ENCODE peak calls at places on chromosomes 3 and 15, in five cellular contexts. B, N, L, W and C are unnamed samples.

GRCh38 chr15:91515188-91515754 is 338.2 kb upstream of the SLCO3A1 start:
- DNase-seq in N (peak), W (no peak), L (no peak), B (peak), C (no peak)

GRCh38 chr3:152322756-152323155 is 54.0 kb downstream of the MBNL1 start:
- DNase-seq in L (no peak), N (no peak), B (peak), W (no peak), C (no peak)

GRCh38 chr3:64266065-64266874 is 41.0 kb upstream of the PRICKLE2 start:
- DNase-seq in W (no peak), B (no peak), N (peak), L (peak), C (no peak)

GRCh38 chr15:97909291-97909891 is 51.1 kb upstream of the ARRDC4 start:
- DNase-seq in L (peak), N (peak), B (peak), W (peak), C (no peak)

GRCh38 chr3:122754867-122755835 is 38.5 kb downstream of the HSPBAP1 start:
- DNase-seq in B (peak), W (peak), N (no peak), L (no peak), C (no peak)

GRCh38 chr3:169836942-169837275 is 24.2 kb upstream of the LRRC34 start:
- DNase-seq in W (no peak), B (no peak), L (no peak), N (no peak), C (no peak)

GRCh38 chr3:125512135-125512920 is 7.7 kb downstream of the SNX4 start:
- DNase-seq in B (no peak), L (no peak), N (no peak), W (no peak), C (no peak)

GRCh38 chr3:48564022-48564421 is 441 bp upstream of the UCN2 start:
- DNase-seq in N (peak), B (peak), W (no peak), L (peak), C (peak)

GRCh38 chr15:25737218-25737643 is 125.9 kb downstream of the ATP10A start:
- DNase-seq in W (no peak), N (peak), B (no peak), L (peak), C (no peak)

GRCh38 chr3:165854696-165855095 is 17.5 kb upstream of the BCHE start:
- DNase-seq in L (no peak), W (no peak), B (peak), N (no peak), C (no peak)

GRCh38 chr3:150577854-150578253 is 25.3 kb upstream of the SELENOT start:
- DNase-seq in L (no peak), W (no peak), B (peak), N (no peak), C (no peak)

GRCh38 chr3:185648396-185648795 is 62.3 kb downstream of the SENP2 start:
- DNase-seq in L (no peak), N (peak), W (no peak), B (no peak), C (no peak)

GRCh38 chr15:81895723-81896122 is 150.1 kb downstream of the MEX3B start:
- DNase-seq in N (no peak), B (no peak), W (no peak), L (no peak), C (no peak)

GRCh38 chr3:69419276-69419675 is 33.4 kb upstream of the FRMD4B start:
- DNase-seq in B (no peak), N (no peak), W (no peak), L (no peak), C (no peak)

GRCh38 chr3:113117511-113118302 is 93.7 kb upstream of the BOC start:
- DNase-seq in L (no peak), W (no peak), N (no peak), B (no peak), C (no peak)

GRCh38 chr3:152097120-152097519 is 171.6 kb upstream of the MBNL1 start:
- DNase-seq in L (no peak), B (no peak), N (peak), W (no peak), C (no peak)

GRCh38 chr3:157127268-157127667 is 32.7 kb downstream of the CCNL1 start:
- DNase-seq in B (no peak), L (no peak), N (no peak), W (no peak), C (no peak)

GRCh38 chr15:53580371-53580770 is 179.1 kb downstream of the WDR72 start:
- DNase-seq in B (no peak), W (no peak), L (no peak), N (no peak), C (no peak)

GRCh38 chr15:93803406-93803805 is 428.0 kb upstream of the MCTP2 start:
- DNase-seq in B (no peak), W (no peak), L (no peak), N (no peak), C (no peak)

GRCh38 chr3:11228041-11228440 is 44.2 kb upstream of the ATG7 start:
- DNase-seq in W (no peak), B (no peak), L (no peak), N (no peak), C (no peak)

GRCh38 chr3:11367116-11367781 is 95.1 kb downstream of the ATG7 start:
- DNase-seq in N (peak), W (peak), B (peak), L (peak), C (no peak)

GRCh38 chr3:172061724-172062184 is 22.4 kb downstream of the FNDC3B start:
- DNase-seq in N (no peak), L (no peak), B (peak), W (no peak), C (no peak)

GRCh38 chr15:75577401-75578205 is 1.5 kb downstream of the PTPN9 start:
- DNase-seq in N (peak), L (peak), W (no peak), B (peak), C (no peak)

GRCh38 chr3:159413319-159413718 is 575.3 kb upstream of the IL12A start:
- DNase-seq in W (no peak), N (no peak), L (no peak), B (no peak), C (no peak)

GRCh38 chr3:129398803-129399144 is 29.7 kb downstream of the EFCAB12 start:
- DNase-seq in B (peak), L (no peak), W (peak), N (no peak), C (no peak)

GRCh38 chr3:41961061-41961749 is 698 bp downstream of the ULK4 start:
- DNase-seq in L (peak), N (peak), B (peak), W (peak), C (no peak)

GRCh38 chr3:160434071-160434470 is 15.5 kb downstream of the TRIM59 start:
- DNase-seq in B (no peak), N (no peak), L (no peak), W (no peak), C (no peak)

GRCh38 chr3:31132132-31132769 is 237.8 kb upstream of the GADL1 start:
- DNase-seq in N (no peak), B (peak), W (peak), L (no peak), C (no peak)

GRCh38 chr15:41521614-41522013 is 8.0 kb upstream of the LTK start:
- DNase-seq in L (no peak), W (no peak), N (no peak), B (no peak), C (no peak)

GRCh38 chr3:149489060-149489690 is 14.7 kb downstream of the TM4SF4 start:
- DNase-seq in B (peak), L (no peak), N (no peak), W (peak), C (no peak)

GRCh38 chr15:80210612-80211554 is 41.1 kb downstream of the CTXND1 start:
- DNase-seq in L (no peak), B (peak), W (no peak), N (no peak), C (no peak)

GRCh38 chr3:165526367-165526766 is 310.9 kb downstream of the BCHE start:
- DNase-seq in L (no peak), W (no peak), N (no peak), B (no peak), C (no peak)

GRCh38 chr3:18027161-18027939 is 284.9 kb upstream of the TBC1D5 start:
- DNase-seq in B (no peak), W (no peak), L (no peak), N (no peak), C (no peak)

GRCh38 chr3:183517656-183518055 is 37.9 kb downstream of the KLHL6 start:
- DNase-seq in B (no peak), L (no peak), W (no peak), N (no peak), C (no peak)

GRCh38 chr15:63598467-63599400 is 1.5 kb downstream of the FBXL22 start:
- DNase-seq in W (no peak), L (peak), B (no peak), N (peak), C (no peak)

GRCh38 chr3:52056521-52056967 is at the start of gene DUSP7:
- DNase-seq in B (peak), N (peak), W (peak), L (no peak), C (peak)

GRCh38 chr15:96213045-96213444 is 117.5 kb upstream of the NR2F2 start:
- DNase-seq in N (no peak), W (no peak), B (peak), L (no peak), C (no peak)

GRCh38 chr3:162777118-162777517 is 1280.5 kb downstream of the OTOL1 start:
- DNase-seq in N (no peak), L (no peak), W (no peak), B (no peak), C (no peak)
- TF ChIP-seq CTCF in N (no peak), L (no peak), W (no peak), B (no peak), C (no peak)

GRCh38 chr3:72894941-72895552 is 7.2 kb downstream of the GXYLT2 start:
- DNase-seq in L (no peak), N (no peak), B (peak), W (no peak), C (no peak)

GRCh38 chr3:72890166-72890925 is 2.5 kb downstream of the GXYLT2 start:
- DNase-seq in N (no peak), B (no peak), W (no peak), L (no peak), C (no peak)

GRCh38 chr3:72891053-72891855 is 3.4 kb downstream of the GXYLT2 start:
- DNase-seq in B (no peak), N (peak), L (no peak), W (no peak), C (no peak)

GRCh38 chr3:72892081-72892763 is 4.4 kb downstream of the GXYLT2 start:
- DNase-seq in N (peak), L (no peak), B (no peak), W (no peak), C (no peak)

GRCh38 chr3:72892870-72893269 is 5.0 kb downstream of the GXYLT2 start:
- DNase-seq in N (no peak), L (no peak), W (peak), B (peak), C (no peak)
- TF ChIP-seq CTCF in N (no peak), L (no peak), W (peak), B (peak), C (no peak)

GRCh38 chr15:86213888-86214287 is 134.2 kb downstream of the AGBL1 start:
- DNase-seq in N (no peak), W (no peak), L (no peak), B (no peak), C (no peak)

DNA sequence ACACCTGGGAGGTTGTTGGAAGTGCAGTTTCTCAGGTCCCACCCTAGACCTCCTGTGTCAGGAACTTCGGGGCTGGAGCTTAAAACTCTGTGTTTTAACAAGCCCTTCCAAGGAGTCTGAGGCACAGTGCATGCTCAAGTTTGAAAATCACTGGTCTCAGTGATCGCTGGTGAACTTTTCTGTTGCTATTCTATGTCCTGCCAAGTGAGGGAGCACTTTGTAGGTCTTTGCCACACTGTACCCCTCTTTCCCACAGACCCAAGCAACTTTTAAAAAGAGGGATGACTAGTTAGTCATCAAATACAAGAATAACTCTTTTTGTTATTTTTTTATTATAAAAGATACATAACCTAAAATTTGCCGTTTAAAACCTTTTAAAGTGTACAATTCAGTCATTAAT is 133.7 kb downstream of the AGBL1 start:
- DNase-seq in B (no peak), W (no peak), N (no peak), L (no peak), C (no peak)
- TF ChIP-seq CTCF in B (peak), W (peak), N (no peak), L (no peak), C (peak)

GRCh38 chr15:59562787-59563186 is 48.8 kb upstream of the GCNT3 start:
- DNase-seq in N (no peak), W (no peak), B (no peak), L (no peak), C (no peak)
- TF ChIP-seq CTCF in N (no peak), W (no peak), B (no peak), L (no peak), C (no peak)

DNA sequence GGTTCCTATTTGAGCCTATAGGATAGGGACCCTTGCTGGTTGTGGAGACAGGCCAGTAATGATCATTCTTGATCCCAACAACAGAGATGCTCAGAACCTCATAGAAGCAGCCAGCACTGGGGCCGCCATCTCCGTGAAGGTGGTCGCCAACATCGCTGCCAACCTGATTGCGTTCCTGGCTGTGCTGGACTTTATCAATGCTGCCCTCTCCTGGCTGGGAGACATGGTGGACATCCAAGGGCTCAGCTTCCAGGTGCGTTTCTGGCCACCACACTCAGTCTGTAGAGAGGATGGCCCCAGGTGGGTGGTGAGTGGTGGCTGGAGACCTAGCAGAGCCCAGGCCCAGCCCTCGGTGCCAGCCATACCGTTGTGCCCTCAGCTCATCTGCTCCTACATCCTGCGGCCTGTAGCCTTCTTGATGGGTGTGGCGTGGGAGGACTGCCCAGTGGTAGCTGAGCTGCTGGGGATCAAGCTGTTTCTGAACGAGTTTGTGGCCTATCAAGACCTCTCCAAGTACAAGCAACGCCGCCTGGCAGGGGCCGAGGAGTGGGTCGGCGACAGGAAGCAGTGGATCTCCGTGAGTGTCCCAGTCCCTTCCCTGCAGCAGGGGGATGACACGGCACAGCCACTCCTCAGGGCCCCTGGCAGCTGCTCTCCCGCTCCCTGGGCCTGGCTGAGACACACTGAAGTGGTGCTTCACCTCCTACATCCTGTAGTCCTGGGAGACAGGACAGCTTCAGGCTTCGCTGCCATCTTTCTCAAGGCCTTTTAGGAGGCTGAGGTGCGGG is 46.5 kb upstream of the PDE8A start:
- DNase-seq in W (no peak), N (peak), L (no peak), B (no peak), C (no peak)
- TF ChIP-seq CTCF in W (no peak), N (no peak), L (no peak), B (peak), C (no peak)

GRCh38 chr3:189275182-189275581 is 103.4 kb downstream of the TPRG1 start:
- DNase-seq in L (no peak), N (no peak), B (no peak), W (no peak), C (no peak)

GRCh38 chr3:189270248-189270832 is 98.6 kb downstream of the TPRG1 start:
- DNase-seq in N (no peak), L (peak), B (peak), W (peak), C (no peak)

GRCh38 chr3:189273736-189274135 is 102.0 kb downstream of the TPRG1 start:
- DNase-seq in W (no peak), B (no peak), N (no peak), L (no peak), C (no peak)

GRCh38 chr3:189275852-189276251 is 104.1 kb downstream of the TPRG1 start:
- DNase-seq in L (no peak), N (no peak), B (no peak), W (no peak), C (no peak)

GRCh38 chr3:189272500-189273119 is 100.8 kb downstream of the TPRG1 start:
- DNase-seq in W (peak), B (peak), L (no peak), N (no peak), C (no peak)
- TF ChIP-seq CTCF in W (peak), B (peak), L (no peak), N (no peak), C (peak)

GRCh38 chr3:3998140-3998977 is 199.1 kb downstream of the LRRN1 start:
- DNase-seq in W (peak), B (peak), L (no peak), N (no peak), C (peak)
- TF ChIP-seq CTCF in W (peak), B (peak), L (no peak), N (no peak), C (peak)

GRCh38 chr15:77311020-77311419 is 108.9 kb downstream of the PEAK1 start:
- DNase-seq in W (no peak), L (no peak), B (no peak), N (no peak), C (no peak)

GRCh38 chr15:77305953-77306352 is 114.0 kb downstream of the PEAK1 start:
- DNase-seq in N (no peak), W (no peak), B (no peak), L (no peak), C (no peak)

GRCh38 chr15:77312523-77312922 is 107.4 kb downstream of the PEAK1 start:
- DNase-seq in B (no peak), W (no peak), N (no peak), L (no peak), C (no peak)

GRCh38 chr15:77311618-77312398 is 108.1 kb downstream of the PEAK1 start:
- DNase-seq in L (no peak), N (no peak), B (no peak), W (no peak), C (no peak)
- TF ChIP-seq CTCF in L (no peak), N (no peak), B (no peak), W (no peak), C (no peak)